ENCODE peak calls at places on chromosomes 11 and 22, in seven cellular contexts. C, H, P, Y, F, R and N are unnamed samples.

GRCh38 chr11:68141247-68142027 is 20.2 kb upstream of the CHKA start:
- DNase-seq in C (no peak), P (no peak), R (no peak), H (no peak), F (no peak), Y (no peak), N (no peak)

GRCh38 chr11:61744609-61745156 is 7.8 kb upstream of the MYRF start:
- DNase-seq in H (no peak), C (no peak), F (no peak), Y (no peak), R (no peak), P (no peak), N (no peak)

GRCh38 chr22:26905640-26906039 is 248.3 kb downstream of the MIAT start:
- DNase-seq in H (no peak), P (no peak), Y (no peak), F (no peak), R (no peak), C (no peak), N (no peak)

GRCh38 chr22:35037089-35037488 is 28.9 kb upstream of the ISX start:
- DNase-seq in R (no peak), H (no peak), Y (no peak), F (peak; percentile 8), P (no peak), C (no peak), N (no peak)

GRCh38 chr11:27216268-27217149 is 146.5 kb downstream of the CCDC34 start:
- DNase-seq in P (no peak), Y (peak; percentile 75), R (peak; percentile 59), F (no peak), H (peak; percentile 66), C (no peak), N (peak; percentile 66)

GRCh38 chr11:83093634-83094033 is 21.9 kb upstream of the RAB30 start:
- DNase-seq in P (no peak), F (no peak), C (no peak), Y (no peak), H (no peak), R (no peak), N (no peak)

GRCh38 chr11:11028017-11028692 is 170.3 kb upstream of the ZBED5 start:
- DNase-seq in F (peak; percentile 65), H (peak; percentile 75), R (peak; percentile 27), Y (peak; percentile 82), C (peak; percentile 79), P (peak; percentile 43), N (peak; percentile 58)

GRCh38 chr11:82398300-82398815 is 335.3 kb downstream of the FAM181B start:
- DNase-seq in R (no peak), H (no peak), C (no peak), P (no peak), Y (peak; percentile 21), F (no peak), N (no peak)

GRCh38 chr11:103109818-103110388 is 677 bp downstream of the DYNC2H1 start:
- DNase-seq in C (no peak), R (no peak), Y (peak; percentile 19), F (no peak), H (no peak), P (peak; percentile 28), N (no peak)

GRCh38 chr11:44760917-44761545 is 34.3 kb downstream of the TSPAN18 start:
- DNase-seq in H (peak; percentile 86), C (peak; percentile 34), F (peak; percentile 75), P (peak; percentile 92), R (peak; percentile 54), Y (no peak), N (peak; percentile 79)

GRCh38 chr11:28559497-28559896 is 451.3 kb downstream of the METTL15 start:
- DNase-seq in P (peak; percentile 51), H (no peak), C (no peak), R (no peak), F (no peak), Y (no peak), N (no peak)

GRCh38 chr22:49659924-49660315 is 167.8 kb downstream of the BRD1 start:
- DNase-seq in F (no peak), H (no peak), P (no peak), R (no peak), C (no peak), Y (no peak), N (no peak)

GRCh38 chr11:326842-327580 is 6.4 kb upstream of the IFITM3 start:
- DNase-seq in Y (peak; percentile 89), P (peak; percentile 59), R (peak; percentile 14), H (peak; percentile 94), C (peak; percentile 88), F (peak; percentile 86), N (peak; percentile 84)

GRCh38 chr11:32884770-32885384 is 7.7 kb upstream of the QSER1 start:
- DNase-seq in P (peak; percentile 9), F (peak; percentile 38), Y (no peak), H (no peak), R (no peak), C (no peak), N (no peak)

GRCh38 chr11:67820079-67820478 is 145.7 kb upstream of the ALDH3B2 start:
- DNase-seq in R (no peak), F (peak; percentile 37), Y (no peak), H (no peak), P (no peak), C (no peak), N (no peak)

GRCh38 chr11:128521697-128522062 is 65.7 kb downstream of the ETS1 start:
- DNase-seq in C (peak; percentile 52), R (peak; percentile 51), F (no peak), P (no peak), H (no peak), Y (no peak), N (peak; percentile 37)

GRCh38 chr11:67022341-67022933 is 497 bp upstream of the SYT12 start:
- DNase-seq in R (peak; percentile 69), Y (peak; percentile 59), F (no peak), H (no peak), P (peak; percentile 40), C (peak; percentile 62), N (peak; percentile 27)

GRCh38 chr22:19463491-19464469 is 15.2 kb downstream of the UFD1 start:
- DNase-seq in R (no peak), F (no peak), H (no peak), C (no peak), P (no peak), Y (no peak), N (peak; percentile 32)

GRCh38 chr11:36016709-36017108 is 72.8 kb downstream of the LDLRAD3 start:
- DNase-seq in P (no peak), R (no peak), H (no peak), C (no peak), F (no peak), Y (no peak), N (no peak)

GRCh38 chr11:36019722-36020121 is 75.9 kb downstream of the LDLRAD3 start:
- DNase-seq in C (no peak), R (no peak), P (no peak), H (no peak), Y (no peak), F (no peak), N (no peak)

GRCh38 chr11:36015806-36016205 is 71.9 kb downstream of the LDLRAD3 start:
- DNase-seq in Y (peak; percentile 69), H (peak; percentile 74), R (no peak), P (no peak), F (no peak), C (no peak), N (peak; percentile 39)

GRCh38 chr11:36016263-36016662 is 72.4 kb downstream of the LDLRAD3 start:
- DNase-seq in P (no peak), Y (no peak), H (no peak), F (no peak), R (no peak), C (no peak), N (no peak)

DNA sequence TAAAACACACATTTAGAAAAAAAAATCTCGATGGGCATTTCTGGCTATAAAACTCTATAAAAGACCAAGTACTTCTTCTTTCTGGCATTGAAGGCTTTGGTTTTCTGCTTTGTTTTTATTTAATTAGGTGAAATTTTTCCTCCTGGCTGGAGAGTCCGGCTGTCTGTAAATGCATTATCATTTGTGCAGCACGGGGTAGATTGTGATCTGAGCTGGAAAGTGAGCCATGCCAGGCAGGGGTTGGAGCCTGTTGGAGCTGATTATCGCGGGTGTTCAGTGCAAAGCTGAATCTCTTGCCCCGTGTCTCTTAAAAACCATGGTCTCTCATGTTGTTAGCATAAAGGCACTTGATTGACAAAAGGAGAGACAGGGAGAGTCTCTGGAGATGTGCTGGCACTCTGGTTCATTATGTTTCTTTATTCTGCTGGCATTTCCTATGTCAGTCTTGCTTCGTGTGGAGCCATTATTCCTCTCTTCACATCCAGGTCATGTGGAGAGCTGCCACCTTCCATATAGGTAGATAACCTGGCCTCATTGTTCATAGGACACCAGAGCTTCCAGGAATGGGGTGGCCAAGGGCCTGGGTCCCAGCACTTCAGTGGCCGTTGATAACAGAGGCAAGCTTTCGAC is 75.2 kb downstream of the LDLRAD3 start:
- DNase-seq in H (no peak), P (no peak), Y (no peak), C (no peak), F (no peak), R (peak; percentile 77), N (no peak)
- H3K27ac ChIP-seq in H (no peak overlapping the region), P (no peak overlapping the region), Y (no peak overlapping the region), C (no peak overlapping the region), F (no peak overlapping the region), R (peak overlapping the region; percentile 7), N (no peak overlapping the region)

GRCh38 chr11:5007561-5007960 is 12.9 kb downstream of the OR51L1 start:
- DNase-seq in C (no peak), Y (peak; percentile 51), R (no peak), F (peak; percentile 12), P (no peak), H (no peak), N (no peak)

DNA sequence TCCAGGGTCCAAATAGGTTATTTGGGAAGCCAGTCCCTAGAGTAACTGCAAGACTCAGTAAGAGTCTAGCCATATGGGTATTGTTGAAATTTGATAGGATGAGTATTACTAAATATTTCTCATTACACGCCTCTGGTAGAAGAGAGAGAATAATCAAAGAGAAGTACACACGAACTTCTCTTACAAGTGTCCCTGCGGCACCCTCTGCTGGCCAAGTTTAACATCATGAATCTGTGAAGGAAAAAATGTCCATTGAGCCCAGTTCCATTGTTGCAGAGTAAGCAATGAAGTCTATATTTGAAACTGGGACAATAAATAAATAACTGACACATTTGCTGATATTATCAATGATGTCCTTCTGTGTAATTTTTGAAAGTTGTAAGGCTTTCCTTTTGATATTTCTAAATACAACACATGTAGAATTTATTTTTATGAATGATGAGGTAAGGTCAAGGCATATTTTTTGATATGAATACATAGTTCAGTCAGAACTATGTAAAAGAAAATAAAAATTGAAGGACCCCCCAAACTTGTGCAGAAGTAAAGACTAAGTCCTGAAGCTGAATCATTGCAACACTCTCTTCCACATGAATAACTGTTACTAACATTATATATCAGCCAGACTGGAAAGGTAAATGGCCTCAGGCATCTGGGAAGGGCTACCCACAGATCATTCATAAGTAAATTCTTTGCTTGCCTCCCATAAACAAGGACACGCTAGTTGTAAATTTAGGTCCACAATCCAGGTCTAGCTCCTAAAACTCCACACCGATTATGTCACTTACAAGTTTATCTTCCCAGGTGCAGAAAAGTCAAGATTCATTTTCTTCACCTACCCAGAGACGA is 10.0 kb downstream of the OR51L1 start:
- DNase-seq in C (peak; percentile 55), F (peak; percentile 71), H (no peak), R (peak; percentile 5), P (peak; percentile 68), Y (peak; percentile 82), N (peak; percentile 34)
- TF ChIP-seq CTCF in C (peak; percentile 58), F (peak; percentile 76), H (peak; percentile 70), R (peak; percentile 71), P (peak; percentile 76), Y (no peak), N (peak; percentile 68)

GRCh38 chr11:85961930-85962363 is 106.8 kb downstream of the CCDC83 start:
- DNase-seq in F (no peak), R (no peak), C (no peak), Y (no peak), H (no peak), P (peak; percentile 31), N (no peak)
- H3K36me3 ChIP-seq in F (peaks cover 94% of the 10 kb centered on the region), R (peaks cover 40% of the 10 kb centered on the region), C (peaks cover 8% of the 10 kb centered on the region), Y (no peaks in the 10 kb centered on the region), H (peaks cover 96% of the 10 kb centered on the region), P (peaks cover 36% of the 10 kb centered on the region), N (peaks cover 96% of the 10 kb centered on the region)

GRCh38 chr11:12156301-12157140 is 46.1 kb downstream of the MICAL2 start:
- DNase-seq in F (peak; percentile 67), H (peak; percentile 54), Y (peak; percentile 51), R (no peak), C (no peak), P (no peak), N (no peak)
- H3K27ac ChIP-seq in F (peak overlapping the region; percentile 62), H (peak overlapping the region; percentile 88), Y (peak overlapping the region; percentile 80), R (peak overlapping the region; percentile 99), C (no peak overlapping the region), P (peak overlapping the region; percentile 95), N (peak overlapping the region; percentile 12)